ENCODE peak calls at places on chromosomes 6 and 20, in four cellular contexts. M is HEK293T, Q is RPMI7951, L is left cardiac atrium. I is an unnamed sample.
A peak's percentile ranks its signal among the peaks of the same experiment; 100 is the strongest.

GRCh38 chr6:86723729-86724128 is 213.6 kb upstream of the HTR1E start:
- DNase-seq in M (no peak), Q (no peak), L (no peak), I (no peak)

GRCh38 chr20:61976275-61976649 is 89.4 kb downstream of the TAF4 start:
- DNase-seq in M (no peak), Q (no peak), L (no peak), I (no peak)

GRCh38 chr6:128131566-128131965 is 230.7 kb upstream of the THEMIS start:
- DNase-seq in M (no peak), Q (peak; percentile 9), L (no peak), I (no peak)

GRCh38 chr20:25310921-25311728 is 63.2 kb downstream of the PYGB start:
- DNase-seq in M (no peak), Q (peak; percentile 95), L (no peak), I (no peak)

GRCh38 chr6:39188577-39188976 is 40.7 kb downstream of the KCNK5 start:
- DNase-seq in M (no peak), Q (no peak), L (no peak), I (no peak)

GRCh38 chr6:133977983-133978895 is 25.2 kb downstream of the TBPL1 start:
- DNase-seq in M (no peak), Q (peak; percentile 55), L (no peak), I (no peak)

GRCh38 chr6:169099411-169100202 is 154.0 kb downstream of the THBS2 start:
- DNase-seq in M (no peak), Q (peak; percentile 58), L (no peak), I (no peak)

GRCh38 chr6:45665859-45666258 is 288.1 kb upstream of the SUPT3H start:
- DNase-seq in M (no peak), Q (no peak), L (no peak), I (no peak)

GRCh38 chr20:59291740-59292139 is 8.7 kb upstream of the EDN3 start:
- DNase-seq in M (no peak), Q (no peak), L (no peak), I (no peak)

GRCh38 chr6:7156666-7157278 is 49.0 kb downstream of the RREB1 start:
- DNase-seq in M (no peak), Q (peak; percentile 81), L (no peak), I (no peak)

GRCh38 chr6:122818866-122819265 is 29.8 kb downstream of the SMPDL3A start:
- DNase-seq in M (no peak), Q (no peak), L (no peak), I (no peak)

GRCh38 chr6:112233864-112234263 is 20.5 kb downstream of the LAMA4 start:
- DNase-seq in M (no peak), Q (peak; percentile 87), L (no peak), I (no peak)

GRCh38 chr6:154752015-154752414 is 18.8 kb downstream of the SCAF8 start:
- DNase-seq in M (no peak), Q (no peak), L (no peak), I (no peak)

GRCh38 chr20:2596673-2597279 is 55.7 kb upstream of the NOP56 start:
- DNase-seq in M (no peak), Q (peak; percentile 28), L (no peak), I (no peak)

GRCh38 chr20:688809-689208 is 13.2 kb upstream of the SCRT2 start:
- DNase-seq in M (peak; percentile 53), Q (no peak), L (no peak), I (peak; percentile 62)

GRCh38 chr6:22146581-22147468 is 150.0 kb downstream of the PRL start:
- DNase-seq in M (peak; percentile 7), Q (peak; percentile 21), L (no peak), I (peak; percentile 44)

GRCh38 chr6:95240514-95240913 is 336.8 kb upstream of the MANEA start:
- DNase-seq in M (no peak), Q (no peak), L (no peak), I (no peak)

GRCh38 chr6:110475255-110475654 is 1.2 kb downstream of the SLC22A16 start:
- DNase-seq in M (no peak), Q (no peak), L (no peak), I (no peak)

GRCh38 chr6:142783499-142783898 is 161.5 kb downstream of the HIVEP2 start:
- DNase-seq in M (no peak), Q (no peak), L (no peak), I (no peak)

GRCh38 chr6:90103056-90103793 is 193.4 kb downstream of the BACH2 start:
- DNase-seq in M (no peak), Q (peak; percentile 33), L (no peak), I (no peak)

GRCh38 chr6:53939830-53940229 is 145.0 kb downstream of the LRRC1 start:
- DNase-seq in M (no peak), Q (no peak), L (no peak), I (no peak)

GRCh38 chr20:53003420-53003819 is 31.3 kb downstream of the TSHZ2 start:
- DNase-seq in M (no peak), Q (no peak), L (no peak), I (no peak)

GRCh38 chr6:166419268-166419667 is 36.5 kb upstream of the MPC1 start:
- DNase-seq in M (no peak), Q (peak; percentile 63), L (no peak), I (no peak)

GRCh38 chr6:36925809-36926208 is 28.7 kb upstream of the PI16 start:
- DNase-seq in M (no peak), Q (no peak), L (no peak), I (no peak)

GRCh38 chr20:13147971-13148370 is 73.1 kb upstream of the ISM1 start:
- DNase-seq in M (no peak), Q (no peak), L (no peak), I (no peak)

I was measured in glutamatergic neuron.